ENCODE peak calls at places on chromosome 17, in four cellular contexts. One of them, this sample, is unnamed.

GRCh38 chr17:71803656-71804284 is 317.1 kb upstream of the SOX9 start:
- DNase-seq in H9: no peak
- DNase-seq in NCI-H69: no peak
- DNase-seq in AG04450: no peak
- DNase-seq in this sample: no peak

GRCh38 chr17:2909164-2909852 is 113.1 kb downstream of the RAP1GAP2 start:
- DNase-seq in NCI-H69: no peak
- DNase-seq in H9: no peak
- DNase-seq in AG04450: no peak
- DNase-seq in this sample: no peak

GRCh38 chr17:66287911-66288310 is 14.5 kb upstream of the PRKCA start:
- DNase-seq in H9: no peak
- DNase-seq in NCI-H69: no peak
- DNase-seq in AG04450: no peak
- DNase-seq in this sample: no peak

GRCh38 chr17:8465381-8466158 is 29.9 kb downstream of the NDEL1 start:
- DNase-seq in H9: no peak
- DNase-seq in NCI-H69: no peak
- DNase-seq in AG04450: no peak
- DNase-seq in this sample: no peak

GRCh38 chr17:354651-355556 is 2.3 kb upstream of the RPH3AL start:
- DNase-seq in NCI-H69: no peak
- DNase-seq in AG04450: no peak
- DNase-seq in H9: peak
- DNase-seq in this sample: no peak

GRCh38 chr17:40485851-40486512 is 15.4 kb downstream of the TNS4 start:
- DNase-seq in NCI-H69: no peak
- DNase-seq in AG04450: peak
- DNase-seq in H9: no peak
- DNase-seq in this sample: no peak

GRCh38 chr17:67055041-67055443 is 10.7 kb downstream of the CACNG1 start:
- DNase-seq in NCI-H69: no peak
- DNase-seq in H9: no peak
- DNase-seq in AG04450: no peak
- DNase-seq in this sample: no peak

GRCh38 chr17:64621772-64622171 is 40.3 kb downstream of the SMURF2 start:
- DNase-seq in H9: no peak
- DNase-seq in NCI-H69: no peak
- DNase-seq in AG04450: no peak
- DNase-seq in this sample: no peak

GRCh38 chr17:58527306-58527705 is 12.9 kb upstream of the MTMR4 start:
- DNase-seq in AG04450: no peak
- DNase-seq in NCI-H69: no peak
- DNase-seq in H9: no peak
- DNase-seq in this sample: no peak

GRCh38 chr17:61837175-61838051 is 25.9 kb downstream of the BRIP1 start:
- DNase-seq in AG04450: peak
- DNase-seq in NCI-H69: peak
- DNase-seq in H9: no peak
- DNase-seq in this sample: no peak

GRCh38 chr17:81067331-81067730 is 32.4 kb downstream of the BAIAP2 start:
- DNase-seq in NCI-H69: no peak
- DNase-seq in H9: no peak
- DNase-seq in AG04450: no peak
- DNase-seq in this sample: no peak

This sample was measured in stimulated activated naive B cell treated with anti-CD40 and anti-IgM and Interleukin-4, amounts not matched to agents 10 μg/mL and 1 μg/mL and 100 μg/mL, for 72 hours.